ENCODE peak calls at places on chromosomes 7 and 10, in seven cellular contexts. N is anterior cingulate cortex, G is OCI-M1, M is T-helper 2 cell, X is uterus, V is Ammon's horn, B is activated B cell treated with CpG ODN at 0.5 μM for 24 hours. R is an unnamed sample.

GRCh38 chr10:49288341-49289065 is 10.5 kb upstream of the C10orf71 start:
- DNase-seq in N (no peak), G (no peak), M (no peak), X (no peak), V (no peak), B (no peak), R (no peak)

GRCh38 chr7:5419523-5420107 is 4.0 kb downstream of the TNRC18 start:
- DNase-seq in N (no peak), G (no peak), M (no peak), X (no peak), V (no peak), B (peak; percentile 25), R (peak; percentile 53)

GRCh38 chr10:97673736-97674525 is 13.1 kb downstream of the AVPI1 start:
- DNase-seq in N (no peak), G (peak; percentile 57), M (no peak), X (peak; percentile 38), V (peak; percentile 58), B (no peak), R (peak; percentile 75)

GRCh38 chr7:95596183-95597135 is at the start of gene PDK4:
- DNase-seq in N (peak; percentile 51), G (peak; percentile 50), M (no peak), X (peak; percentile 98), V (peak; percentile 97), B (peak; percentile 32), R (peak; percentile 94)

GRCh38 chr10:69728335-69728861 is 73.3 kb upstream of the COL13A1 start:
- DNase-seq in N (no peak), G (no peak), M (no peak), X (no peak), V (no peak), B (no peak), R (no peak)

GRCh38 chr7:5217396-5217795 is 27.4 kb downstream of the WIPI2 start:
- DNase-seq in N (no peak), G (no peak), M (no peak), X (no peak), V (no peak), B (no peak), R (no peak)

GRCh38 chr7:66013938-66014337 is 31.9 kb upstream of the GUSB start:
- DNase-seq in N (no peak), G (no peak), M (no peak), X (peak; percentile 17), V (peak; percentile 38), B (no peak), R (peak; percentile 1)

GRCh38 chr7:139884441-139884840 is 55.4 kb downstream of the TBXAS1 start:
- DNase-seq in N (no peak), G (no peak), M (no peak), X (no peak), V (no peak), B (no peak), R (no peak)

GRCh38 chr7:18119985-18120384 is 92.3 kb upstream of the PRPS1L1 start:
- DNase-seq in N (no peak), G (no peak), M (no peak), X (no peak), V (no peak), B (no peak), R (no peak)

GRCh38 chr10:6207658-6208057 is 4.9 kb downstream of the PFKFB3 start:
- DNase-seq in N (no peak), G (no peak), M (no peak), X (no peak), V (no peak), B (no peak), R (no peak)

GRCh38 chr7:149404830-149405229 is 56.0 kb downstream of the ZNF777 start:
- DNase-seq in N (no peak), G (no peak), M (no peak), X (no peak), V (no peak), B (no peak), R (no peak)

GRCh38 chr10:51832652-51833383 is 133.4 kb upstream of the CSTF2T start:
- DNase-seq in N (no peak), G (peak; percentile 67), M (no peak), X (no peak), V (peak; percentile 39), B (no peak), R (peak; percentile 7)

GRCh38 chr7:5177060-5177459 is 13.0 kb upstream of the WIPI2 start:
- DNase-seq in N (no peak), G (no peak), M (no peak), X (peak; percentile 26), V (peak; percentile 60), B (no peak), R (peak; percentile 43)

GRCh38 chr10:99579971-99580370 is 40.3 kb downstream of the SLC25A28 start:
- DNase-seq in N (no peak), G (no peak), M (no peak), X (no peak), V (no peak), B (no peak), R (no peak)

GRCh38 chr10:132689721-132690360 is 96.1 kb downstream of the NKX6-2 start:
- DNase-seq in N (no peak), G (no peak), M (no peak), X (no peak), V (no peak), B (no peak), R (no peak)

GRCh38 chr10:111039522-111039921 is 37.3 kb upstream of the ADRA2A start:
- DNase-seq in N (no peak), G (no peak), M (no peak), X (no peak), V (no peak), B (no peak), R (no peak)

GRCh38 chr7:117247809-117248208 is 75.0 kb downstream of the WNT2 start:
- DNase-seq in N (no peak), G (no peak), M (no peak), X (no peak), V (no peak), B (no peak), R (no peak)

GRCh38 chr10:71454347-71454746 is 57.6 kb downstream of the CDH23 start:
- DNase-seq in N (no peak), G (no peak), M (no peak), X (no peak), V (no peak), B (no peak), R (no peak)

GRCh38 chr10:29946953-29947700 is 112.3 kb downstream of the JCAD start:
- DNase-seq in N (no peak), G (no peak), M (no peak), X (peak; percentile 68), V (no peak), B (no peak), R (no peak)

GRCh38 chr7:122790132-122790531 is 87.4 kb upstream of the RNF148 start:
- DNase-seq in N (no peak), G (no peak), M (no peak), X (no peak), V (no peak), B (no peak), R (no peak)

GRCh38 chr7:10934292-10934691 is 39.4 kb upstream of the PHF14 start:
- DNase-seq in N (no peak), G (no peak), M (no peak), X (no peak), V (no peak), B (no peak), R (no peak)

GRCh38 chr7:248732-249435 is 41.1 kb upstream of the FOXL3 start:
- DNase-seq in N (no peak), G (no peak), M (no peak), X (no peak), V (no peak), B (no peak), R (no peak)

GRCh38 chr7:147510913-147511312 is 1079.7 kb upstream of the C7orf33 start:
- DNase-seq in N (no peak), G (no peak), M (no peak), X (no peak), V (no peak), B (no peak), R (no peak)

GRCh38 chr7:16234493-16235151 is 186.7 kb downstream of the CRPPA start:
- DNase-seq in N (no peak), G (no peak), M (no peak), X (no peak), V (no peak), B (no peak), R (no peak)

GRCh38 chr10:32489935-32490334 is 44.0 kb downstream of the CCDC7 start:
- DNase-seq in N (no peak), G (peak; percentile 54), M (no peak), X (no peak), V (no peak), B (no peak), R (no peak)

GRCh38 chr10:83991986-83992753 is 147.1 kb upstream of the GHITM start:
- DNase-seq in N (no peak), G (peak; percentile 77), M (no peak), X (no peak), V (no peak), B (no peak), R (no peak)

GRCh38 chr7:69598081-69598486 is at the start of gene AUTS2:
- DNase-seq in N (peak; percentile 77), G (peak; percentile 68), M (no peak), X (peak; percentile 92), V (peak; percentile 93), B (peak; percentile 78), R (peak; percentile 94)

GRCh38 chr10:42932735-42933453 is 144.0 kb upstream of the RET start:
- DNase-seq in N (no peak), G (no peak), M (peak; percentile 26), X (no peak), V (no peak), B (no peak), R (no peak)

GRCh38 chr7:83836028-83836427 is 187.1 kb upstream of the SEMA3E start:
- DNase-seq in N (no peak), G (no peak), M (no peak), X (no peak), V (no peak), B (no peak), R (no peak)

GRCh38 chr10:26413375-26413774 is 24.8 kb upstream of the APBB1IP start:
- DNase-seq in N (no peak), G (no peak), M (no peak), X (no peak), V (no peak), B (no peak), R (no peak)

GRCh38 chr10:15748137-15748536 is 28.4 kb upstream of the ITGA8 start:
- DNase-seq in N (no peak), G (peak; percentile 20), M (no peak), X (no peak), V (no peak), B (no peak), R (no peak)